ENCODE peak calls at places on chromosomes 5 and 9, in four cellular contexts. X is stimulated activated naive B cell treated with anti-CD40 and anti-IgM and Interleukin-4, amounts not matched to agents 10 μg/mL and 1 μg/mL and 100 μg/mL, for 72 hours; B is anterior cingulate cortex; M is T-helper 9 cell. J is an unnamed sample.

GRCh38 chr9:124858330-124859046 is 3.3 kb downstream of the RPL35 start:
- DNase-seq in X (no peak), B (no peak), M (no peak), J (no peak)

GRCh38 chr5:115611873-115612272 is 9.6 kb upstream of the TICAM2 start:
- DNase-seq in X (no peak), B (no peak), M (no peak), J (no peak)

GRCh38 chr9:110880123-110880522 is 158.1 kb downstream of the LPAR1 start:
- DNase-seq in X (no peak), B (no peak), M (no peak), J (no peak)

GRCh38 chr5:143065185-143065584 is 295.0 kb downstream of the ARHGAP26 start:
- DNase-seq in X (no peak), B (no peak), M (no peak), J (no peak)

GRCh38 chr5:169944922-169945675 is 35.2 kb downstream of the INSYN2B start:
- DNase-seq in X (no peak), B (peak), M (no peak), J (no peak)

GRCh38 chr5:148941810-148942209 is 115.4 kb downstream of the ADRB2 start:
- DNase-seq in X (no peak), B (no peak), M (no peak), J (no peak)

GRCh38 chr5:158154226-158155005 is 295.5 kb upstream of the CLINT1 start:
- DNase-seq in X (no peak), B (no peak), M (no peak), J (no peak)

GRCh38 chr9:34405719-34406118 is 29.0 kb upstream of the MYORG start:
- DNase-seq in X (no peak), B (no peak), M (no peak), J (no peak)

GRCh38 chr5:8766448-8766847 is 779.4 kb downstream of the SEMA5A start:
- DNase-seq in X (no peak), B (no peak), M (no peak), J (no peak)

GRCh38 chr5:121962943-121963342 is 1.2 kb downstream of the SRFBP1 start:
- DNase-seq in X (no peak), B (no peak), M (no peak), J (no peak)

GRCh38 chr5:94807985-94808384 is 189.5 kb downstream of the SLF1 start:
- DNase-seq in X (no peak), B (no peak), M (no peak), J (no peak)

GRCh38 chr9:83081846-83082245 is 18.9 kb upstream of the RASEF start:
- DNase-seq in X (no peak), B (no peak), M (no peak), J (peak)

GRCh38 chr5:67350185-67350584 is 153.6 kb upstream of the CD180 start:
- DNase-seq in X (no peak), B (no peak), M (no peak), J (no peak)

J was measured in nucleus accumbens.